ENCODE peak calls at places on chromosome 9, in ten cellular contexts. F is breast epithelium; Z is foreskin fibroblast; O is astrocyte of the spinal cord; L is stomach; K is CD8-positive, alpha-beta memory T cell; S is astrocyte; V is mammary epithelial cell; E is A673; B is IMR-90. X is an unnamed sample.

GRCh38 chr9:78214492-78214891 is 21.4 kb upstream of the CEP78 start:
- DNase-seq in F (no peak), Z (no peak), O (no peak), L (no peak), K (no peak), S (no peak), V (no peak), E (no peak), B (no peak), X (no peak)

GRCh38 chr9:28981129-28981528 is 1407.8 kb upstream of the C9orf72 start:
- DNase-seq in F (no peak), Z (no peak), O (no peak), L (no peak), K (no peak), S (no peak), V (no peak), E (no peak), B (no peak), X (no peak)

GRCh38 chr9:133731876-133732321 is 6.3 kb downstream of the SARDH start:
- DNase-seq in F (no peak), Z (peak), O (no peak), L (peak), K (no peak), S (peak), V (peak), E (peak), B (peak), X (no peak)

GRCh38 chr9:94785211-94786169 is 59.0 kb downstream of the AOPEP start:
- DNase-seq in F (no peak), Z (peak), O (no peak), L (no peak), K (no peak), S (no peak), V (no peak), E (no peak), B (no peak), X (no peak)

GRCh38 chr9:127568618-127568970 is 43.5 kb upstream of the STXBP1 start:
- DNase-seq in F (no peak), Z (no peak), O (no peak), L (no peak), K (no peak), S (no peak), V (no peak), E (no peak), B (no peak), X (no peak)

GRCh38 chr9:88272986-88273385 is 115.3 kb upstream of the SPIN1 start:
- DNase-seq in F (no peak), Z (no peak), O (no peak), L (no peak), K (no peak), S (no peak), V (no peak), E (no peak), B (no peak), X (no peak)

GRCh38 chr9:121816845-121817450 is 165.5 kb downstream of the DAB2IP start:
- DNase-seq in F (no peak), Z (no peak), O (no peak), L (no peak), K (no peak), S (no peak), V (no peak), E (no peak), B (no peak), X (no peak)

GRCh38 chr9:98856982-98857381 is 49.5 kb downstream of the GALNT12 start:
- DNase-seq in F (no peak), Z (no peak), O (no peak), L (no peak), K (no peak), S (peak), V (no peak), E (no peak), B (no peak), X (no peak)

GRCh38 chr9:89614319-89614892 is 9.6 kb downstream of the GADD45G start:
- DNase-seq in F (no peak), Z (no peak), O (no peak), L (no peak), K (no peak), S (no peak), V (no peak), E (no peak), B (no peak), X (no peak)

GRCh38 chr9:112283854-112284253 is 49.6 kb downstream of the PTBP3 start:
- DNase-seq in F (no peak), Z (no peak), O (no peak), L (no peak), K (no peak), S (no peak), V (no peak), E (no peak), B (no peak), X (no peak)

GRCh38 chr9:114016629-114017423 is 61.3 kb downstream of the AMBP start:
- DNase-seq in F (peak), Z (no peak), O (no peak), L (peak), K (no peak), S (no peak), V (no peak), E (no peak), B (no peak), X (no peak)

GRCh38 chr9:17574342-17574741 is 4.5 kb upstream of the SH3GL2 start:
- DNase-seq in F (no peak), Z (no peak), O (no peak), L (no peak), K (no peak), S (no peak), V (no peak), E (no peak), B (no peak), X (no peak)

GRCh38 chr9:20509464-20509863 is 112.8 kb downstream of the MLLT3 start:
- DNase-seq in F (no peak), Z (no peak), O (no peak), L (no peak), K (no peak), S (no peak), V (no peak), E (no peak), B (no peak), X (no peak)

GRCh38 chr9:110900451-110900850 is 137.8 kb downstream of the LPAR1 start:
- DNase-seq in F (no peak), Z (peak), O (no peak), L (no peak), K (no peak), S (no peak), V (no peak), E (no peak), B (peak), X (no peak)

GRCh38 chr9:77815260-77815659 is 167.1 kb upstream of the GNA14 start:
- DNase-seq in F (no peak), Z (no peak), O (no peak), L (no peak), K (no peak), S (no peak), V (no peak), E (no peak), B (no peak), X (no peak)

GRCh38 chr9:4228606-4229005 is 71.3 kb downstream of the GLIS3 start:
- DNase-seq in F (no peak), Z (peak), O (peak), L (no peak), K (no peak), S (no peak), V (peak), E (peak), B (peak), X (no peak)

GRCh38 chr9:8408575-8409190 is 609.1 kb upstream of the DMAC1 start:
- DNase-seq in F (no peak), Z (no peak), O (no peak), L (no peak), K (no peak), S (no peak), V (no peak), E (no peak), B (no peak), X (no peak)
- H3K4me3 ChIP-seq in F (no peak), Z (no peak), O (no peak), L (no peak), K (no peak), S (no peak), V (no peak), E (no peak), B (no peak), X (no peak)

DNA sequence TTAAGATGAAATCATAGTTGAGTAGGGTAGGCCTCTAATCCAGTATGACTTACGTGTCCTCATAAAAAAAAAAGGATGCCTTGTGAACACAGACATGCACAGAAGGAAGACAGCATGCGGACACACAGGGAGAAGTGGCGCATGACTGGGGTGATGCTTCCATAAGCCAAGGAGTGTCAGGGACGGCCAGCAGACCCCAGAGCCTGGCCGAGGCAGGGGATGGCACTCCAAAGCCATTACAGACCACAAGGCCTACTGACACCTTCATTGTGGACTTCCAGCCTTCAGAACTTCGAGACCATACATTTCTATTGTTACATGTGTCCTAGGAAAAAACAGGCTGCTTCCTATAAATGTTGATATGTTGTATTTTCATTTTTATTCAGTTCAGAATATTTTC is 19.9 kb downstream of the EHMT1 start:
- DNase-seq in F (no peak), Z (no peak), O (no peak), L (no peak), K (no peak), S (no peak), V (no peak), E (no peak), B (no peak), X (no peak)
- H3K4me3 ChIP-seq in F (no peak), Z (no peak), O (no peak), L (no peak), K (no peak), S (no peak), V (no peak), E (no peak), B (no peak), X (no peak)

DNA sequence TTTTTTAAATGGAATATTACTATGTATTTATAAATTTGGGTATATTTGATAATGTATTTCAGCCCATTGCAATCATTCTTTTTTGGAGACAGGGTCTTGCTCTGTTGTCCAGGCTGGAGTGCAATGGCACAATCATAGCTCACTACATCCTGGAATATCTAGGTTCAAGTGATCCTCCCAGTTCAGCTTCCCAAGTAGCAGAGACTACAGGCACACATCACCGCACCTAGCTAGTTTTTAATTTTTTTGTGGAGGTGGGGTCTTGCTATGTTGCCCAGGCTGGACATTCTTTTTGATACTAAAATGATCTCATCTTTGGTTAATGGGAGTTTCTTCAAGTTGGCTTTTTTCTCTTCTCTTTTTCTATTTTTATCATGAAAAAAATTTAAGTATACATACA is 91.3 kb downstream of the UNC13B start:
- DNase-seq in F (no peak), Z (no peak), O (no peak), L (no peak), K (no peak), S (no peak), V (no peak), E (no peak), B (no peak), X (no peak)
- H3K4me3 ChIP-seq in F (no peak), Z (no peak), O (no peak), L (no peak), K (no peak), S (no peak), V (no peak), E (no peak), B (no peak), X (no peak)

GRCh38 chr9:35729101-35729500 is 2.9 kb downstream of the TLN1 start:
- DNase-seq in F (no peak), Z (no peak), O (no peak), L (no peak), K (no peak), S (no peak), V (no peak), E (no peak), B (peak), X (no peak)
- H3K4me3 ChIP-seq in F (peak), Z (peak), O (peak), L (peak), K (peak), S (peak), V (peak), E (no peak), B (peak), X (peak)

GRCh38 chr9:137631608-137632431 is 13.0 kb downstream of the EHMT1 start:
- DNase-seq in F (no peak), Z (no peak), O (no peak), L (no peak), K (no peak), S (no peak), V (no peak), E (no peak), B (no peak), X (no peak)
- H3K4me3 ChIP-seq in F (no peak), Z (no peak), O (no peak), L (no peak), K (no peak), S (no peak), V (no peak), E (no peak), B (no peak), X (no peak)